ENCODE peak calls at places on chromosome 3, in seven cellular contexts. One of them, this sample, is unnamed.

GRCh38 chr3:115512565-115513410 is 110.5 kb upstream of the GAP43 start:
- DNase-seq in naive thymus-derived CD8-positive, alpha-beta T cell: no peak
- DNase-seq in GM13977: no peak
- DNase-seq in body of pancreas: peak; percentile 58
- DNase-seq in NCI-H2081: peak; percentile 79
- DNase-seq in AG08396: peak; percentile 17
- DNase-seq in fibroblast of the aortic adventitia: peak; percentile 56
- DNase-seq in this sample: peak; percentile 55

GRCh38 chr3:129606522-129607390 is at the start of gene PLXND1:
- DNase-seq in naive thymus-derived CD8-positive, alpha-beta T cell: peak; percentile 54
- DNase-seq in GM13977: peak; percentile 89
- DNase-seq in body of pancreas: peak; percentile 64
- DNase-seq in NCI-H2081: peak; percentile 74
- DNase-seq in AG08396: peak; percentile 93
- DNase-seq in fibroblast of the aortic adventitia: peak; percentile 64
- DNase-seq in this sample: peak; percentile 82

GRCh38 chr3:14491396-14492190 is 48.5 kb downstream of the GRIP2 start:
- DNase-seq in naive thymus-derived CD8-positive, alpha-beta T cell: no peak
- DNase-seq in GM13977: no peak
- DNase-seq in body of pancreas: no peak
- DNase-seq in NCI-H2081: no peak
- DNase-seq in AG08396: no peak
- DNase-seq in fibroblast of the aortic adventitia: no peak
- DNase-seq in this sample: no peak

GRCh38 chr3:80232760-80233159 is 465.0 kb upstream of the ROBO1 start:
- DNase-seq in naive thymus-derived CD8-positive, alpha-beta T cell: no peak
- DNase-seq in GM13977: no peak
- DNase-seq in body of pancreas: no peak
- DNase-seq in NCI-H2081: no peak
- DNase-seq in AG08396: peak; percentile 2
- DNase-seq in fibroblast of the aortic adventitia: peak; percentile 82
- DNase-seq in this sample: peak; percentile 87

GRCh38 chr3:141020139-141020940 is 30.8 kb upstream of the SPSB4 start:
- DNase-seq in naive thymus-derived CD8-positive, alpha-beta T cell: no peak
- DNase-seq in GM13977: no peak
- DNase-seq in body of pancreas: no peak
- DNase-seq in NCI-H2081: no peak
- DNase-seq in AG08396: no peak
- DNase-seq in fibroblast of the aortic adventitia: no peak
- DNase-seq in this sample: no peak

GRCh38 chr3:136716629-136717028 is 35.5 kb downstream of the STAG1 start:
- DNase-seq in naive thymus-derived CD8-positive, alpha-beta T cell: no peak
- DNase-seq in GM13977: no peak
- DNase-seq in body of pancreas: no peak
- DNase-seq in NCI-H2081: no peak
- DNase-seq in AG08396: no peak
- DNase-seq in fibroblast of the aortic adventitia: no peak
- DNase-seq in this sample: no peak

GRCh38 chr3:54358969-54359648 is 236.8 kb downstream of the CACNA2D3 start:
- DNase-seq in naive thymus-derived CD8-positive, alpha-beta T cell: no peak
- DNase-seq in GM13977: no peak
- DNase-seq in body of pancreas: no peak
- DNase-seq in NCI-H2081: peak; percentile 58
- DNase-seq in AG08396: no peak
- DNase-seq in fibroblast of the aortic adventitia: no peak
- DNase-seq in this sample: no peak

GRCh38 chr3:52221563-52222318 is 3.7 kb downstream of the TLR9 start:
- DNase-seq in naive thymus-derived CD8-positive, alpha-beta T cell: peak; percentile 68
- DNase-seq in GM13977: no peak
- DNase-seq in body of pancreas: no peak
- DNase-seq in NCI-H2081: no peak
- DNase-seq in AG08396: no peak
- DNase-seq in fibroblast of the aortic adventitia: no peak
- DNase-seq in this sample: no peak

GRCh38 chr3:170007031-170007663 is 30.6 kb upstream of the GPR160 start:
- DNase-seq in naive thymus-derived CD8-positive, alpha-beta T cell: peak; percentile 17
- DNase-seq in GM13977: peak; percentile 47
- DNase-seq in body of pancreas: no peak
- DNase-seq in NCI-H2081: no peak
- DNase-seq in AG08396: peak; percentile 30
- DNase-seq in fibroblast of the aortic adventitia: peak; percentile 70
- DNase-seq in this sample: peak; percentile 84

GRCh38 chr3:102979682-102980378 is 545.0 kb downstream of the ZPLD1 start:
- DNase-seq in naive thymus-derived CD8-positive, alpha-beta T cell: no peak
- DNase-seq in GM13977: no peak
- DNase-seq in body of pancreas: peak; percentile 81
- DNase-seq in NCI-H2081: no peak
- DNase-seq in AG08396: peak; percentile 19
- DNase-seq in fibroblast of the aortic adventitia: peak; percentile 97
- DNase-seq in this sample: peak; percentile 94

GRCh38 chr3:48678566-48679380 is 6.9 kb downstream of the NCKIPSD start:
- DNase-seq in naive thymus-derived CD8-positive, alpha-beta T cell: no peak
- DNase-seq in GM13977: no peak
- DNase-seq in body of pancreas: no peak
- DNase-seq in NCI-H2081: no peak
- DNase-seq in AG08396: no peak
- DNase-seq in fibroblast of the aortic adventitia: no peak
- DNase-seq in this sample: no peak

GRCh38 chr3:59424268-59425010 is 374.6 kb upstream of the CFAP20DC start:
- DNase-seq in naive thymus-derived CD8-positive, alpha-beta T cell: peak; percentile 3
- DNase-seq in GM13977: peak; percentile 24
- DNase-seq in body of pancreas: no peak
- DNase-seq in NCI-H2081: no peak
- DNase-seq in AG08396: peak; percentile 70
- DNase-seq in fibroblast of the aortic adventitia: peak; percentile 76
- DNase-seq in this sample: peak; percentile 55

GRCh38 chr3:121800906-121801305 is 34.0 kb downstream of the IQCB1 start:
- DNase-seq in naive thymus-derived CD8-positive, alpha-beta T cell: no peak
- DNase-seq in GM13977: no peak
- DNase-seq in body of pancreas: no peak
- DNase-seq in NCI-H2081: no peak
- DNase-seq in AG08396: no peak
- DNase-seq in fibroblast of the aortic adventitia: no peak
- DNase-seq in this sample: no peak

GRCh38 chr3:193826126-193826795 is 233.3 kb downstream of the OPA1 start:
- DNase-seq in naive thymus-derived CD8-positive, alpha-beta T cell: no peak
- DNase-seq in GM13977: no peak
- DNase-seq in body of pancreas: peak; percentile 75
- DNase-seq in NCI-H2081: no peak
- DNase-seq in AG08396: peak; percentile 72
- DNase-seq in fibroblast of the aortic adventitia: peak; percentile 43
- DNase-seq in this sample: peak; percentile 45

GRCh38 chr3:25603703-25604102 is 61.0 kb downstream of the TOP2B start:
- DNase-seq in naive thymus-derived CD8-positive, alpha-beta T cell: no peak
- DNase-seq in GM13977: no peak
- DNase-seq in body of pancreas: no peak
- DNase-seq in NCI-H2081: no peak
- DNase-seq in AG08396: no peak
- DNase-seq in fibroblast of the aortic adventitia: peak; percentile 9
- DNase-seq in this sample: peak; percentile 43

GRCh38 chr3:140585828-140586227 is 92.0 kb upstream of the TRIM42 start:
- DNase-seq in naive thymus-derived CD8-positive, alpha-beta T cell: no peak
- DNase-seq in GM13977: no peak
- DNase-seq in body of pancreas: no peak
- DNase-seq in NCI-H2081: no peak
- DNase-seq in AG08396: no peak
- DNase-seq in fibroblast of the aortic adventitia: peak; percentile 4
- DNase-seq in this sample: peak; percentile 29

GRCh38 chr3:168341192-168341816 is 245.6 kb upstream of the GOLIM4 start:
- DNase-seq in naive thymus-derived CD8-positive, alpha-beta T cell: no peak
- DNase-seq in GM13977: no peak
- DNase-seq in body of pancreas: no peak
- DNase-seq in NCI-H2081: no peak
- DNase-seq in AG08396: peak; percentile 52
- DNase-seq in fibroblast of the aortic adventitia: peak; percentile 27
- DNase-seq in this sample: peak; percentile 63

GRCh38 chr3:195757827-195758226 is 37.0 kb downstream of the MUC20 start:
- DNase-seq in naive thymus-derived CD8-positive, alpha-beta T cell: no peak
- DNase-seq in GM13977: no peak
- DNase-seq in body of pancreas: no peak
- DNase-seq in NCI-H2081: no peak
- DNase-seq in AG08396: no peak
- DNase-seq in fibroblast of the aortic adventitia: no peak
- DNase-seq in this sample: no peak

GRCh38 chr3:98359993-98360675 is 6.5 kb downstream of the OR5K4 start:
- DNase-seq in naive thymus-derived CD8-positive, alpha-beta T cell: no peak
- DNase-seq in GM13977: no peak
- DNase-seq in body of pancreas: no peak
- DNase-seq in NCI-H2081: no peak
- DNase-seq in AG08396: no peak
- DNase-seq in fibroblast of the aortic adventitia: peak; percentile 0
- DNase-seq in this sample: no peak

This sample was measured in fibroblast of pulmonary artery.